ENCODE peak calls at places on chromosomes 6 and 20, in ten cellular contexts. One of them, this sample, is unnamed.

GRCh38 chr20:38872036-38872435 is 54.2 kb upstream of the FAM83D start:
- DNase-seq in lung microvascular endothelial cell: no peak
- DNase-seq in immature natural killer cell: no peak
- DNase-seq in natural killer cell treated with Interleukin-12 subunit alpha and Interleukin-12 subunit beta and Interleukin-15 and Interleukin-18, amount 100 ng/mL, for 72 hours: no peak
- DNase-seq in ELR: no peak
- DNase-seq in HEK293T: no peak
- DNase-seq in globus pallidus: no peak
- DNase-seq in mesendoderm: no peak
- DNase-seq in Panc1: no peak
- DNase-seq in RCC 7860: no peak
- DNase-seq in this sample: no peak

GRCh38 chr6:167669870-167670802 is 156.6 kb upstream of the AFDN start:
- DNase-seq in lung microvascular endothelial cell: no peak
- DNase-seq in immature natural killer cell: no peak
- DNase-seq in natural killer cell treated with Interleukin-12 subunit alpha and Interleukin-12 subunit beta and Interleukin-15 and Interleukin-18, amount 100 ng/mL, for 72 hours: peak
- DNase-seq in ELR: no peak
- DNase-seq in HEK293T: no peak
- DNase-seq in globus pallidus: no peak
- DNase-seq in mesendoderm: peak
- DNase-seq in Panc1: no peak
- DNase-seq in RCC 7860: no peak
- DNase-seq in this sample: no peak

GRCh38 chr6:108560463-108561308 is at the start of gene FOXO3:
- DNase-seq in lung microvascular endothelial cell: peak
- DNase-seq in immature natural killer cell: peak
- DNase-seq in natural killer cell treated with Interleukin-12 subunit alpha and Interleukin-12 subunit beta and Interleukin-15 and Interleukin-18, amount 100 ng/mL, for 72 hours: peak
- DNase-seq in ELR: peak
- DNase-seq in HEK293T: peak
- DNase-seq in globus pallidus: peak
- DNase-seq in mesendoderm: peak
- DNase-seq in Panc1: no peak
- DNase-seq in RCC 7860: peak
- DNase-seq in this sample: peak

GRCh38 chr6:16903470-16903869 is 142.2 kb upstream of the ATXN1 start:
- DNase-seq in lung microvascular endothelial cell: no peak
- DNase-seq in immature natural killer cell: no peak
- DNase-seq in natural killer cell treated with Interleukin-12 subunit alpha and Interleukin-12 subunit beta and Interleukin-15 and Interleukin-18, amount 100 ng/mL, for 72 hours: no peak
- DNase-seq in ELR: peak
- DNase-seq in HEK293T: no peak
- DNase-seq in globus pallidus: peak
- DNase-seq in mesendoderm: no peak
- DNase-seq in Panc1: no peak
- DNase-seq in RCC 7860: no peak
- DNase-seq in this sample: no peak

GRCh38 chr20:64080013-64080812 is at the start of gene OPRL1:
- DNase-seq in lung microvascular endothelial cell: peak
- DNase-seq in immature natural killer cell: peak
- DNase-seq in natural killer cell treated with Interleukin-12 subunit alpha and Interleukin-12 subunit beta and Interleukin-15 and Interleukin-18, amount 100 ng/mL, for 72 hours: no peak
- DNase-seq in ELR: no peak
- DNase-seq in HEK293T: no peak
- DNase-seq in globus pallidus: no peak
- DNase-seq in mesendoderm: no peak
- DNase-seq in Panc1: no peak
- DNase-seq in RCC 7860: no peak
- DNase-seq in this sample: no peak

GRCh38 chr20:57218489-57218888 is 48.0 kb downstream of the BMP7 start:
- DNase-seq in lung microvascular endothelial cell: no peak
- DNase-seq in immature natural killer cell: no peak
- DNase-seq in natural killer cell treated with Interleukin-12 subunit alpha and Interleukin-12 subunit beta and Interleukin-15 and Interleukin-18, amount 100 ng/mL, for 72 hours: no peak
- DNase-seq in ELR: no peak
- DNase-seq in HEK293T: no peak
- DNase-seq in globus pallidus: no peak
- DNase-seq in mesendoderm: no peak
- DNase-seq in Panc1: no peak
- DNase-seq in RCC 7860: no peak
- DNase-seq in this sample: no peak

GRCh38 chr6:25165817-25166216 is 113.4 kb upstream of the CARMIL1 start:
- DNase-seq in lung microvascular endothelial cell: no peak
- DNase-seq in immature natural killer cell: no peak
- DNase-seq in natural killer cell treated with Interleukin-12 subunit alpha and Interleukin-12 subunit beta and Interleukin-15 and Interleukin-18, amount 100 ng/mL, for 72 hours: no peak
- DNase-seq in ELR: no peak
- DNase-seq in HEK293T: no peak
- DNase-seq in globus pallidus: no peak
- DNase-seq in mesendoderm: no peak
- DNase-seq in Panc1: no peak
- DNase-seq in RCC 7860: no peak
- DNase-seq in this sample: no peak

GRCh38 chr20:21529863-21530262 is 16.0 kb upstream of the NKX2-2 start:
- DNase-seq in lung microvascular endothelial cell: peak
- DNase-seq in immature natural killer cell: no peak
- DNase-seq in natural killer cell treated with Interleukin-12 subunit alpha and Interleukin-12 subunit beta and Interleukin-15 and Interleukin-18, amount 100 ng/mL, for 72 hours: no peak
- DNase-seq in ELR: peak
- DNase-seq in HEK293T: peak
- DNase-seq in globus pallidus: peak
- DNase-seq in mesendoderm: peak
- DNase-seq in Panc1: no peak
- DNase-seq in RCC 7860: no peak
- DNase-seq in this sample: no peak

GRCh38 chr20:54194724-54195438 is 13.0 kb upstream of the PFDN4 start:
- DNase-seq in lung microvascular endothelial cell: no peak
- DNase-seq in immature natural killer cell: no peak
- DNase-seq in natural killer cell treated with Interleukin-12 subunit alpha and Interleukin-12 subunit beta and Interleukin-15 and Interleukin-18, amount 100 ng/mL, for 72 hours: no peak
- DNase-seq in ELR: peak
- DNase-seq in HEK293T: no peak
- DNase-seq in globus pallidus: no peak
- DNase-seq in mesendoderm: no peak
- DNase-seq in Panc1: peak
- DNase-seq in RCC 7860: peak
- DNase-seq in this sample: no peak

GRCh38 chr6:33633462-33634158 is 12.5 kb downstream of the ITPR3 start:
- DNase-seq in lung microvascular endothelial cell: peak
- DNase-seq in immature natural killer cell: peak
- DNase-seq in natural killer cell treated with Interleukin-12 subunit alpha and Interleukin-12 subunit beta and Interleukin-15 and Interleukin-18, amount 100 ng/mL, for 72 hours: peak
- DNase-seq in ELR: peak
- DNase-seq in HEK293T: peak
- DNase-seq in globus pallidus: peak
- DNase-seq in mesendoderm: peak
- DNase-seq in Panc1: no peak
- DNase-seq in RCC 7860: no peak
- DNase-seq in this sample: no peak

GRCh38 chr6:139164001-139164400 is 29.1 kb downstream of the HECA start:
- DNase-seq in lung microvascular endothelial cell: no peak
- DNase-seq in immature natural killer cell: no peak
- DNase-seq in natural killer cell treated with Interleukin-12 subunit alpha and Interleukin-12 subunit beta and Interleukin-15 and Interleukin-18, amount 100 ng/mL, for 72 hours: no peak
- DNase-seq in ELR: no peak
- DNase-seq in HEK293T: no peak
- DNase-seq in globus pallidus: no peak
- DNase-seq in mesendoderm: peak
- DNase-seq in Panc1: no peak
- DNase-seq in RCC 7860: no peak
- DNase-seq in this sample: no peak

GRCh38 chr6:84282566-84282965 is 55.1 kb upstream of the CEP162 start:
- DNase-seq in lung microvascular endothelial cell: no peak
- DNase-seq in immature natural killer cell: no peak
- DNase-seq in natural killer cell treated with Interleukin-12 subunit alpha and Interleukin-12 subunit beta and Interleukin-15 and Interleukin-18, amount 100 ng/mL, for 72 hours: no peak
- DNase-seq in ELR: no peak
- DNase-seq in HEK293T: no peak
- DNase-seq in globus pallidus: no peak
- DNase-seq in mesendoderm: peak
- DNase-seq in Panc1: no peak
- DNase-seq in RCC 7860: no peak
- DNase-seq in this sample: no peak